ENCODE peak calls at places on chromosomes 1 and 21, in six cellular contexts. G, J, D, Z, E and I are unnamed samples.

GRCh38 chr1:9724706-9725476 is 73.4 kb downstream of the PIK3CD start:
- DNase-seq in J (peak; percentile 57), Z (no peak), D (peak; percentile 91), E (peak; percentile 58), G (peak; percentile 41), I (peak; percentile 72)

GRCh38 chr21:41483973-41484372 is 24.0 kb downstream of the TMPRSS2 start:
- DNase-seq in E (no peak), D (no peak), J (no peak), Z (no peak), G (no peak), I (no peak)

GRCh38 chr1:178529364-178530036 is 16.6 kb downstream of the TEX35 start:
- DNase-seq in D (no peak), Z (no peak), J (no peak), G (no peak), E (peak; percentile 61), I (no peak)

GRCh38 chr1:35016406-35016805 is 15.3 kb downstream of the ZMYM6 start:
- DNase-seq in G (no peak), J (no peak), D (no peak), Z (no peak), E (no peak), I (no peak)

GRCh38 chr1:91699339-91699970 is 186.5 kb downstream of the TGFBR3 start:
- DNase-seq in G (no peak), E (no peak), Z (no peak), J (no peak), D (no peak), I (no peak)

GRCh38 chr1:44531785-44532566 is 126.9 kb downstream of the RNF220 start:
- DNase-seq in Z (peak; percentile 16), E (peak; percentile 74), D (peak; percentile 88), G (peak; percentile 20), J (peak; percentile 76), I (peak; percentile 66)

GRCh38 chr1:231866392-231867331 is 240.1 kb downstream of the DISC1 start:
- DNase-seq in G (peak; percentile 71), D (peak; percentile 64), Z (no peak), J (peak; percentile 52), E (peak; percentile 36), I (peak; percentile 68)

GRCh38 chr1:227938911-227939790 is 8.6 kb downstream of the WNT9A start:
- DNase-seq in G (no peak), J (no peak), D (no peak), E (no peak), Z (no peak), I (no peak)

GRCh38 chr1:160993544-160993943 is 27.4 kb downstream of the F11R start:
- DNase-seq in D (no peak), E (peak; percentile 33), J (peak; percentile 66), Z (no peak), G (peak; percentile 58), I (peak; percentile 70)

GRCh38 chr1:6440198-6441126 is 15.9 kb downstream of the ESPN start:
- DNase-seq in Z (no peak), D (peak; percentile 96), J (peak; percentile 37), E (peak; percentile 48), G (no peak), I (peak; percentile 42)

GRCh38 chr1:159000627-159001026 is 9.1 kb upstream of the IFI16 start:
- DNase-seq in E (no peak), D (peak; percentile 15), Z (no peak), J (peak; percentile 39), G (peak; percentile 96), I (no peak)

GRCh38 chr1:9653195-9653782 is 1.8 kb downstream of the PIK3CD start:
- DNase-seq in Z (no peak), E (no peak), G (no peak), D (no peak), J (no peak), I (peak; percentile 63)

GRCh38 chr21:33578959-33579542 is 9.4 kb downstream of the DONSON start:
- DNase-seq in J (no peak), G (peak; percentile 77), E (no peak), D (no peak), Z (no peak), I (peak; percentile 52)

GRCh38 chr1:219206350-219206749 is 32.7 kb downstream of the LYPLAL1 start:
- DNase-seq in J (no peak), Z (no peak), G (no peak), E (no peak), D (no peak), I (no peak)

GRCh38 chr1:200969726-200970521 is 53.6 kb downstream of the KIF21B start:
- DNase-seq in G (no peak), E (no peak), D (no peak), Z (peak; percentile 70), J (no peak), I (peak; percentile 56)

GRCh38 chr1:81410351-81410750 is 390.4 kb upstream of the ADGRL2 start:
- DNase-seq in Z (no peak), G (no peak), J (no peak), D (no peak), E (no peak), I (no peak)

GRCh38 chr1:10389271-10389973 is 9.4 kb upstream of the PGD start:
- DNase-seq in Z (no peak), J (no peak), G (no peak), D (no peak), E (no peak), I (peak; percentile 66)

GRCh38 chr1:180092931-180093650 is 61.6 kb upstream of the QSOX1 start:
- DNase-seq in Z (no peak), E (no peak), G (no peak), D (peak; percentile 14), J (no peak), I (no peak)

GRCh38 chr1:79128726-79129125 is 122.2 kb upstream of the ADGRL4 start:
- DNase-seq in Z (no peak), E (no peak), J (peak; percentile 39), D (no peak), G (peak; percentile 71), I (no peak)

GRCh38 chr1:93013311-93014091 is 52.2 kb upstream of the DIPK1A start:
- DNase-seq in E (no peak), J (no peak), Z (no peak), D (no peak), G (no peak), I (no peak)

GRCh38 chr1:115668579-115668978 is 26.8 kb downstream of the VANGL1 start:
- DNase-seq in E (no peak), J (no peak), D (peak; percentile 25), Z (no peak), G (no peak), I (peak; percentile 76)

GRCh38 chr1:224615861-224616760 is at the start of gene CNIH3:
- DNase-seq in G (no peak), D (no peak), E (no peak), Z (no peak), J (peak; percentile 56), I (peak; percentile 87)

GRCh38 chr1:198880397-198880796 is 241.6 kb downstream of the PTPRC start:
- DNase-seq in J (no peak), D (no peak), E (no peak), G (no peak), Z (no peak), I (no peak)

GRCh38 chr1:54299037-54299436 is 99.1 kb downstream of the MRPL37 start:
- DNase-seq in Z (no peak), E (no peak), D (no peak), J (peak; percentile 23), G (no peak), I (no peak)

GRCh38 chr1:86648255-86648654 is 56.1 kb upstream of the SH3GLB1 start:
- DNase-seq in G (peak; percentile 79), Z (no peak), E (no peak), J (no peak), D (no peak), I (peak; percentile 7)

DNA sequence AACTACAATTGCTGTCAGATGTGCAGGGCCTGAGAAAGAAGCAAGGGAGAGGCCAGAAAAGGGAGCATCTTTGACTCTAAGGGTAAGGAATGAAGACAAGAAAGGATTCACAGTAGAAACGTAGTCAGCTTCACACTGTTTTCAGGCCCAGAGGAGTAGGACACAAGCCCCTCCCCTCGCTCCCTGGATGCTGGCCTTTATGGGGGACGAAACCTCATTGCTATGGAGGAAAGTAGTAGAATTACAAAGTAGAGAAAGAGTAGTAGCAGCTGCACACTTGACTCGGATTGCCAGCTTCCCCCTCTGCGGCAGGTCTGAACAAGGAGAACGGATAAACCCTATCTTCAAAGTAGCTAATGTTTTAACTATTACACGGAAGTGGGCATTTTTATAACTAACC is 842.7 kb downstream of the LTN1 start:
- DNase-seq in E (no peak), J (no peak), Z (no peak), G (no peak), D (no peak), I (no peak)
- TF ChIP-seq MYC in E (no peak), J (no peak), Z (no peak), G (no peak), D (no peak), I (no peak)

GRCh38 chr1:241250465-241250864 is 106.5 kb downstream of the RGS7 start:
- DNase-seq in G (no peak), D (no peak), J (no peak), Z (no peak), E (no peak), I (no peak)

GRCh38 chr1:241253491-241253890 is 103.5 kb downstream of the RGS7 start:
- DNase-seq in J (no peak), D (no peak), Z (no peak), E (no peak), G (no peak), I (no peak)
- TF ChIP-seq MAX in J (no peak), D (no peak), Z (no peak), E (no peak), G (no peak), I (no peak)

GRCh38 chr1:215567491-215568286 is 585 bp downstream of the KCTD3 start:
- DNase-seq in J (peak; percentile 77), D (peak; percentile 61), E (peak; percentile 54), Z (no peak), G (peak; percentile 67), I (peak; percentile 67)

GRCh38 chr1:215569987-215570824 is 3.1 kb downstream of the KCTD3 start:
- DNase-seq in G (peak; percentile 2), D (no peak), J (no peak), Z (no peak), E (no peak), I (no peak)

GRCh38 chr1:215568287-215568692 is 1.2 kb downstream of the KCTD3 start:
- DNase-seq in D (peak; percentile 72), Z (no peak), J (peak; percentile 25), E (no peak), G (no peak), I (peak; percentile 44)

GRCh38 chr1:215566556-215567490 is at the start of gene KCTD3:
- DNase-seq in G (peak; percentile 74), Z (no peak), E (peak; percentile 64), J (peak; percentile 81), D (peak; percentile 77), I (peak; percentile 83)
- TF ChIP-seq POLR2A in G (peak; percentile 63), Z (peak; percentile 68), E (peak; percentile 88), J (peak; percentile 77), D (peak; percentile 77), I (peak; percentile 31)

GRCh38 chr21:27369962-27370578 is 403.2 kb upstream of the ADAMTS5 start:
- DNase-seq in E (no peak), Z (no peak), J (no peak), G (peak; percentile 56), D (no peak), I (no peak)

GRCh38 chr21:27363719-27364479 is 397.0 kb upstream of the ADAMTS5 start:
- DNase-seq in J (no peak), E (no peak), Z (no peak), G (no peak), D (no peak), I (no peak)

GRCh38 chr21:27365394-27365793 is 398.5 kb upstream of the ADAMTS5 start:
- DNase-seq in G (no peak), Z (no peak), E (no peak), D (no peak), J (no peak), I (no peak)

GRCh38 chr21:27369234-27369633 is 402.3 kb upstream of the ADAMTS5 start:
- DNase-seq in J (no peak), Z (no peak), G (no peak), D (no peak), E (no peak), I (no peak)

GRCh38 chr21:27366846-27367245 is 400.0 kb upstream of the ADAMTS5 start:
- DNase-seq in J (no peak), D (no peak), G (no peak), E (no peak), Z (no peak), I (no peak)
- TF ChIP-seq MYC in J (no peak), D (no peak), G (no peak), E (no peak), Z (no peak), I (no peak)